ENCODE peak calls at places on chromosomes 13 and 19, in ten cellular contexts. Z, R, E, X, D, H, A, I, C and F are unnamed samples.

GRCh38 chr19:38707512-38708114 is 36.7 kb downstream of the CAPN12 start:
- DNase-seq in C (peak; percentile 84), Z (peak; percentile 19), X (no peak), D (no peak), H (no peak), R (peak; percentile 61), I (no peak), A (no peak), E (no peak), F (no peak)

GRCh38 chr19:42942187-42942789 is 5.3 kb upstream of the PSG7 start:
- DNase-seq in H (no peak), A (no peak), R (peak; percentile 46), D (no peak), Z (peak; percentile 16), C (no peak), I (no peak), X (no peak), E (no peak), F (peak; percentile 28)

GRCh38 chr13:20254076-20254475 is 22.0 kb upstream of the GJB6 start:
- DNase-seq in X (no peak), Z (no peak), E (no peak), C (no peak), R (peak; percentile 9), A (no peak), I (no peak), D (no peak), H (no peak), F (no peak)

GRCh38 chr19:51507640-51508058 is 6.0 kb upstream of the SIGLEC12 start:
- DNase-seq in A (no peak), R (no peak), I (no peak), C (no peak), E (no peak), H (no peak), Z (peak; percentile 91), D (no peak), X (no peak), F (no peak)

GRCh38 chr19:11345122-11345752 is 831 bp downstream of the TMEM205 start:
- DNase-seq in X (no peak), I (no peak), E (no peak), D (no peak), R (no peak), A (no peak), H (no peak), C (no peak), Z (no peak), F (no peak)

GRCh38 chr19:49672131-49672919 is 4.7 kb upstream of the PRMT1 start:
- DNase-seq in X (no peak), I (peak; percentile 67), Z (peak; percentile 91), R (peak; percentile 77), C (peak; percentile 76), H (peak; percentile 62), E (peak; percentile 82), D (peak; percentile 89), A (peak; percentile 83), F (peak; percentile 73)

GRCh38 chr13:109818136-109818535 is 31.8 kb upstream of the IRS2 start:
- DNase-seq in E (no peak), I (no peak), X (no peak), A (no peak), Z (no peak), H (no peak), R (no peak), D (no peak), C (no peak), F (no peak)

GRCh38 chr13:77717508-77717907 is 20.0 kb downstream of the SLAIN1 start:
- DNase-seq in C (no peak), R (no peak), E (no peak), Z (no peak), I (no peak), D (no peak), X (no peak), A (no peak), H (no peak), F (no peak)

GRCh38 chr19:38656171-38656981 is 8.9 kb downstream of the ACTN4 start:
- DNase-seq in X (no peak), A (no peak), I (peak; percentile 65), H (no peak), C (no peak), Z (no peak), D (no peak), E (no peak), R (peak; percentile 70), F (no peak)

GRCh38 chr19:2247433-2248101 is 1.6 kb upstream of the AMH start:
- DNase-seq in H (no peak), R (no peak), X (no peak), A (no peak), C (no peak), E (no peak), I (no peak), Z (no peak), D (no peak), F (no peak)